ENCODE peak calls at places on chromosome 11, in four cellular contexts. I, Z, Y and C are unnamed samples.

GRCh38 chr11:2691355-2691761 is 8.4 kb downstream of the KCNQ1OT1 start:
- DNase-seq in Y (no peak), I (peak; percentile 9), Z (peak; percentile 24), C (no peak)

GRCh38 chr11:2077061-2077802 is 62.0 kb downstream of the IGF2 start:
- DNase-seq in I (no peak), Z (no peak), Y (no peak), C (no peak)

GRCh38 chr11:1087961-1088926 is 13.6 kb downstream of the MUC2 start:
- DNase-seq in I (no peak), Z (peak; percentile 60), Y (no peak), C (peak; percentile 12)

GRCh38 chr11:77517226-77517625 is 43.3 kb upstream of the PAK1 start:
- DNase-seq in I (no peak), Y (no peak), Z (no peak), C (no peak)

GRCh38 chr11:1864831-1865665 is 12.2 kb downstream of the LSP1 start:
- DNase-seq in I (peak; percentile 48), Y (no peak), Z (no peak), C (no peak)

GRCh38 chr11:126731526-126731925 is 269.0 kb downstream of the KIRREL3 start:
- DNase-seq in Z (no peak), I (no peak), Y (no peak), C (no peak)

GRCh38 chr11:44304091-44305084 is 5.6 kb downstream of the ALX4 start:
- DNase-seq in Y (no peak), Z (no peak), I (no peak), C (no peak)

GRCh38 chr11:45148276-45148675 is 1.8 kb downstream of the PRDM11 start:
- DNase-seq in I (no peak), Z (peak; percentile 52), Y (no peak), C (no peak)

GRCh38 chr11:108085672-108086071 is 35.7 kb upstream of the ACAT1 start:
- DNase-seq in I (no peak), Z (no peak), Y (no peak), C (no peak)

GRCh38 chr11:133064152-133064877 is 468.0 kb downstream of the OPCML start:
- DNase-seq in Y (peak; percentile 90), I (peak; percentile 31), Z (peak; percentile 76), C (peak; percentile 5)

GRCh38 chr11:27087425-27087824 is 46.8 kb downstream of the BBOX1 start:
- DNase-seq in I (no peak), Z (no peak), Y (no peak), C (no peak)

GRCh38 chr11:71316701-71317100 is 64.3 kb upstream of the SHANK2 start:
- DNase-seq in Z (no peak), Y (no peak), I (no peak), C (no peak)

GRCh38 chr11:970319-970871 is 44.7 kb downstream of the AP2A2 start:
- DNase-seq in Z (no peak), I (no peak), Y (no peak), C (no peak)

GRCh38 chr11:4643682-4644081 is at the start of gene OR51E1:
- DNase-seq in I (no peak), Z (no peak), Y (no peak), C (no peak)

GRCh38 chr11:103486609-103487008 is 377.4 kb downstream of the DYNC2H1 start:
- DNase-seq in Z (no peak), Y (no peak), I (no peak), C (no peak)

GRCh38 chr11:1734571-1735081 is 15.8 kb downstream of the IFITM10 start:
- DNase-seq in Z (no peak), I (no peak), Y (no peak), C (no peak)

GRCh38 chr11:65471410-65471762 is 27.5 kb upstream of the MALAT1 start:
- DNase-seq in I (peak; percentile 84), Y (peak; percentile 81), Z (peak; percentile 95), C (peak; percentile 75)

GRCh38 chr11:65575568-65576231 is at the start of gene EHBP1L1:
- DNase-seq in Z (peak; percentile 88), I (peak; percentile 61), Y (peak; percentile 65), C (no peak)

GRCh38 chr11:5196731-5197130 is 3.8 kb downstream of the OR51V1 start:
- DNase-seq in I (no peak), Z (no peak), Y (no peak), C (no peak)

GRCh38 chr11:324131-324530 is 3.5 kb upstream of the IFITM3 start:
- DNase-seq in Y (no peak), I (peak; percentile 22), Z (peak; percentile 63), C (no peak)

GRCh38 chr11:68690671-68691401 is 6.5 kb downstream of the GAL start:
- DNase-seq in Z (peak; percentile 33), Y (no peak), I (no peak), C (no peak)

GRCh38 chr11:65442952-65443351 is 20.4 kb downstream of the NEAT1 start:
- DNase-seq in Z (no peak), I (peak; percentile 24), Y (no peak), C (no peak)

GRCh38 chr11:35216962-35217667 is 78.1 kb downstream of the CD44 start:
- DNase-seq in I (no peak), Z (no peak), Y (no peak), C (no peak)

GRCh38 chr11:62905927-62906531 is 15.1 kb downstream of the CHRM1 start:
- DNase-seq in I (peak; percentile 82), Z (peak; percentile 89), Y (peak; percentile 87), C (peak; percentile 89)

GRCh38 chr11:8083871-8084281 is 2.9 kb downstream of the TUB start:
- DNase-seq in I (no peak), Y (no peak), Z (no peak), C (no peak)

GRCh38 chr11:45089845-45090499 is 56.5 kb upstream of the PRDM11 start:
- DNase-seq in Z (no peak), I (no peak), Y (no peak), C (no peak)